ENCODE peak calls at places on chromosomes 4 and X, in eight cellular contexts. A is MV-4-11, R is GM23338, N is COLO829, W is astrocyte, I is transverse colon, U is lower lobe of right lung, H is DMS 273 treated with DMSO at 0.1 percent for 48 hours. X is an unnamed sample.

GRCh38 chrX:43882294-43882681 is at the start of gene MAOB:
- DNase-seq in A (no peak), R (peak), N (no peak), W (no peak), I (peak), U (peak), H (no peak), X (no peak)

GRCh38 chrX:136138939-136139338 is 8.4 kb upstream of the FHL1 start:
- DNase-seq in A (no peak), R (no peak), N (no peak), W (no peak), I (no peak), U (no peak), H (no peak), X (no peak)

GRCh38 chr4:147733614-147734344 is 1.9 kb downstream of the ARHGAP10 start:
- DNase-seq in A (no peak), R (no peak), N (no peak), W (peak), I (no peak), U (no peak), H (peak), X (no peak)

GRCh38 chrX:111360839-111361238 is 51.2 kb downstream of the DCX start:
- DNase-seq in A (no peak), R (peak), N (no peak), W (no peak), I (no peak), U (no peak), H (no peak), X (no peak)

GRCh38 chrX:73525928-73526690 is 36.9 kb upstream of the CHIC1 start:
- DNase-seq in A (no peak), R (peak), N (no peak), W (no peak), I (no peak), U (no peak), H (no peak), X (no peak)

GRCh38 chr4:168805341-168805740 is 204.7 kb downstream of the CBR4 start:
- DNase-seq in A (no peak), R (no peak), N (no peak), W (no peak), I (no peak), U (no peak), H (no peak), X (no peak)

GRCh38 chr4:168162604-168163003 is 70.3 kb downstream of the ANXA10 start:
- DNase-seq in A (no peak), R (no peak), N (no peak), W (peak), I (no peak), U (no peak), H (no peak), X (no peak)

GRCh38 chrX:147899715-147900114 is 12.0 kb upstream of the FMR1 start:
- DNase-seq in A (no peak), R (no peak), N (peak), W (no peak), I (no peak), U (no peak), H (no peak), X (peak)

GRCh38 chr4:83010111-83010521 is 507 bp downstream of the LIN54 start:
- DNase-seq in A (no peak), R (peak), N (peak), W (peak), I (no peak), U (no peak), H (no peak), X (no peak)

GRCh38 chrX:130170752-130171445 is 863 bp upstream of the RAB33A start:
- DNase-seq in A (peak), R (peak), N (no peak), W (no peak), I (peak), U (peak), H (peak), X (peak)

GRCh38 chrX:47927212-47927611 is 76.6 kb downstream of the ZNF182 start:
- DNase-seq in A (peak), R (no peak), N (no peak), W (no peak), I (no peak), U (no peak), H (no peak), X (no peak)

GRCh38 chr4:124907881-124908280 is 195.3 kb upstream of the ANKRD50 start:
- DNase-seq in A (no peak), R (no peak), N (no peak), W (peak), I (no peak), U (no peak), H (no peak), X (no peak)

GRCh38 chr4:22047793-22048192 is 99.2 kb upstream of the KCNIP4 start:
- DNase-seq in A (no peak), R (no peak), N (no peak), W (no peak), I (no peak), U (no peak), H (no peak), X (no peak)

GRCh38 chr4:150960079-150960478 is 55.0 kb downstream of the LRBA start:
- DNase-seq in A (peak), R (peak), N (peak), W (no peak), I (no peak), U (no peak), H (no peak), X (no peak)

GRCh38 chrX:46758163-46758955 is 559 bp downstream of the SLC9A7 start:
- DNase-seq in A (no peak), R (peak), N (no peak), W (no peak), I (peak), U (no peak), H (no peak), X (no peak)

GRCh38 chrX:107723501-107723900 is 52.1 kb downstream of the TSC22D3 start:
- DNase-seq in A (no peak), R (no peak), N (no peak), W (no peak), I (no peak), U (no peak), H (no peak), X (no peak)

GRCh38 chrX:154532690-154533089 is 14.0 kb downstream of the G6PD start:
- DNase-seq in A (no peak), R (no peak), N (no peak), W (no peak), I (no peak), U (no peak), H (no peak), X (no peak)

GRCh38 chr4:24730256-24731001 is 64.9 kb upstream of the SOD3 start:
- DNase-seq in A (no peak), R (no peak), N (no peak), W (peak), I (peak), U (peak), H (peak), X (no peak)

GRCh38 chr4:55446578-55446922 is 50.8 kb downstream of the TMEM165 start:
- DNase-seq in A (no peak), R (no peak), N (no peak), W (no peak), I (no peak), U (no peak), H (no peak), X (no peak)

GRCh38 chr4:57148177-57148576 is 38.0 kb upstream of the IGFBP7 start:
- DNase-seq in A (no peak), R (no peak), N (no peak), W (no peak), I (no peak), U (no peak), H (no peak), X (no peak)

GRCh38 chrX:136574548-136574947 is 42.5 kb downstream of the VGLL1 start:
- DNase-seq in A (no peak), R (no peak), N (no peak), W (no peak), I (no peak), U (no peak), H (no peak), X (no peak)

GRCh38 chrX:139844884-139845283 is 88.0 kb downstream of the ATP11C start:
- DNase-seq in A (no peak), R (no peak), N (no peak), W (no peak), I (no peak), U (no peak), H (no peak), X (no peak)

GRCh38 chrX:111168314-111168713 is 72.3 kb downstream of the PAK3 start:
- DNase-seq in A (peak), R (peak), N (peak), W (no peak), I (no peak), U (no peak), H (peak), X (peak)

GRCh38 chrX:82677281-82677680 is 830.8 kb upstream of the POU3F4 start:
- DNase-seq in A (no peak), R (no peak), N (no peak), W (peak), I (no peak), U (no peak), H (no peak), X (no peak)

GRCh38 chr4:109263721-109264120 is 38.7 kb downstream of the COL25A1 start:
- DNase-seq in A (no peak), R (no peak), N (no peak), W (no peak), I (no peak), U (no peak), H (no peak), X (no peak)

GRCh38 chr4:3426465-3427133 is 15.2 kb upstream of the HGFAC start:
- DNase-seq in A (no peak), R (no peak), N (no peak), W (no peak), I (no peak), U (no peak), H (no peak), X (no peak)

GRCh38 chrX:67545772-67546495 is 2.1 kb downstream of the AR start:
- DNase-seq in A (no peak), R (peak), N (no peak), W (no peak), I (no peak), U (peak), H (no peak), X (no peak)

GRCh38 chr4:184815046-184815877 is 10.5 kb downstream of the ACSL1 start:
- DNase-seq in A (peak), R (no peak), N (no peak), W (peak), I (peak), U (peak), H (peak), X (no peak)

GRCh38 chrX:47936940-47937317 is 66.9 kb downstream of the ZNF182 start:
- DNase-seq in A (no peak), R (no peak), N (no peak), W (no peak), I (no peak), U (no peak), H (no peak), X (no peak)

GRCh38 chr4:82017680-82018079 is 356.1 kb downstream of the HNRNPD start:
- DNase-seq in A (peak), R (peak), N (peak), W (peak), I (no peak), U (no peak), H (no peak), X (peak)

GRCh38 chrX:103537871-103538387 is 18.6 kb upstream of the RAB40A start:
- DNase-seq in A (no peak), R (no peak), N (no peak), W (no peak), I (no peak), U (no peak), H (no peak), X (no peak)

GRCh38 chr4:78560296-78560963 is 8.9 kb downstream of the ANXA3 start:
- DNase-seq in A (no peak), R (no peak), N (peak), W (peak), I (no peak), U (no peak), H (no peak), X (peak)